ENCODE peak calls at places on chromosomes 7 and 10, in ten cellular contexts. One of them, this sample, is unnamed.

GRCh38 chr10:60974463-60975149 is 30.6 kb upstream of the RHOBTB1 start:
- DNase-seq in GM12865: no peak
- DNase-seq in WTC11: no peak
- DNase-seq in cardiac fibroblast: no peak
- DNase-seq in GM10248: no peak
- DNase-seq in left ventricle myocardium inferior: no peak
- DNase-seq in heart right ventricle: no peak
- DNase-seq in hepatocyte: no peak
- DNase-seq in mesothelial cell of epicardium: no peak
- DNase-seq in IMR-90: peak
- DNase-seq in this sample: no peak

GRCh38 chr7:134458341-134458805 is 527 bp downstream of the AKR1B1 start:
- DNase-seq in GM12865: peak
- DNase-seq in WTC11: peak
- DNase-seq in cardiac fibroblast: peak
- DNase-seq in GM10248: peak
- DNase-seq in left ventricle myocardium inferior: peak
- DNase-seq in heart right ventricle: peak
- DNase-seq in hepatocyte: peak
- DNase-seq in mesothelial cell of epicardium: peak
- DNase-seq in IMR-90: peak
- DNase-seq in this sample: peak

GRCh38 chr7:30789334-30789711 is 18.1 kb downstream of the MINDY4 start:
- DNase-seq in GM12865: no peak
- DNase-seq in WTC11: no peak
- DNase-seq in cardiac fibroblast: peak
- DNase-seq in GM10248: no peak
- DNase-seq in left ventricle myocardium inferior: no peak
- DNase-seq in heart right ventricle: no peak
- DNase-seq in hepatocyte: no peak
- DNase-seq in mesothelial cell of epicardium: no peak
- DNase-seq in IMR-90: peak
- DNase-seq in this sample: no peak

GRCh38 chr10:101920497-101920896 is 76.9 kb upstream of the KCNIP2 start:
- DNase-seq in GM12865: no peak
- DNase-seq in WTC11: no peak
- DNase-seq in cardiac fibroblast: no peak
- DNase-seq in GM10248: no peak
- DNase-seq in left ventricle myocardium inferior: no peak
- DNase-seq in heart right ventricle: no peak
- DNase-seq in hepatocyte: no peak
- DNase-seq in mesothelial cell of epicardium: no peak
- DNase-seq in IMR-90: no peak
- DNase-seq in this sample: no peak

GRCh38 chr7:105661625-105662024 is 80.3 kb upstream of the EFCAB10 start:
- DNase-seq in GM12865: no peak
- DNase-seq in WTC11: no peak
- DNase-seq in cardiac fibroblast: no peak
- DNase-seq in GM10248: no peak
- DNase-seq in left ventricle myocardium inferior: no peak
- DNase-seq in heart right ventricle: no peak
- DNase-seq in hepatocyte: no peak
- DNase-seq in mesothelial cell of epicardium: no peak
- DNase-seq in IMR-90: no peak
- DNase-seq in this sample: no peak

GRCh38 chr10:44935201-44935960 is 24.2 kb upstream of the RASSF4 start:
- DNase-seq in GM12865: no peak
- DNase-seq in WTC11: no peak
- DNase-seq in cardiac fibroblast: peak
- DNase-seq in GM10248: no peak
- DNase-seq in left ventricle myocardium inferior: peak
- DNase-seq in heart right ventricle: peak
- DNase-seq in hepatocyte: peak
- DNase-seq in mesothelial cell of epicardium: no peak
- DNase-seq in IMR-90: peak
- DNase-seq in this sample: no peak

GRCh38 chr7:91327341-91327740 is 63.1 kb downstream of the FZD1 start:
- DNase-seq in GM12865: no peak
- DNase-seq in WTC11: no peak
- DNase-seq in cardiac fibroblast: no peak
- DNase-seq in GM10248: no peak
- DNase-seq in left ventricle myocardium inferior: no peak
- DNase-seq in heart right ventricle: no peak
- DNase-seq in hepatocyte: no peak
- DNase-seq in mesothelial cell of epicardium: no peak
- DNase-seq in IMR-90: no peak
- DNase-seq in this sample: no peak

GRCh38 chr10:112677689-112678088 is 230.7 kb downstream of the VTI1A start:
- DNase-seq in GM12865: no peak
- DNase-seq in WTC11: no peak
- DNase-seq in cardiac fibroblast: peak
- DNase-seq in GM10248: no peak
- DNase-seq in left ventricle myocardium inferior: no peak
- DNase-seq in heart right ventricle: no peak
- DNase-seq in hepatocyte: no peak
- DNase-seq in mesothelial cell of epicardium: peak
- DNase-seq in IMR-90: no peak
- DNase-seq in this sample: no peak

GRCh38 chr10:71209324-71210030 is 2.9 kb upstream of the UNC5B start:
- DNase-seq in GM12865: no peak
- DNase-seq in WTC11: no peak
- DNase-seq in cardiac fibroblast: no peak
- DNase-seq in GM10248: no peak
- DNase-seq in left ventricle myocardium inferior: no peak
- DNase-seq in heart right ventricle: no peak
- DNase-seq in hepatocyte: no peak
- DNase-seq in mesothelial cell of epicardium: no peak
- DNase-seq in IMR-90: no peak
- DNase-seq in this sample: no peak

GRCh38 chr10:58894929-58895328 is 281.5 kb upstream of the PHYHIPL start:
- DNase-seq in GM12865: no peak
- DNase-seq in WTC11: no peak
- DNase-seq in cardiac fibroblast: peak
- DNase-seq in GM10248: no peak
- DNase-seq in left ventricle myocardium inferior: no peak
- DNase-seq in heart right ventricle: no peak
- DNase-seq in hepatocyte: no peak
- DNase-seq in mesothelial cell of epicardium: no peak
- DNase-seq in IMR-90: no peak
- DNase-seq in this sample: no peak

GRCh38 chr7:1566687-1567081 is 3.1 kb downstream of the PSMG3 start:
- DNase-seq in GM12865: no peak
- DNase-seq in WTC11: no peak
- DNase-seq in cardiac fibroblast: no peak
- DNase-seq in GM10248: no peak
- DNase-seq in left ventricle myocardium inferior: no peak
- DNase-seq in heart right ventricle: no peak
- DNase-seq in hepatocyte: peak
- DNase-seq in mesothelial cell of epicardium: no peak
- DNase-seq in IMR-90: no peak
- DNase-seq in this sample: no peak

GRCh38 chr7:11716185-11716584 is 115.8 kb downstream of the THSD7A start:
- DNase-seq in GM12865: no peak
- DNase-seq in WTC11: no peak
- DNase-seq in cardiac fibroblast: peak
- DNase-seq in GM10248: no peak
- DNase-seq in left ventricle myocardium inferior: peak
- DNase-seq in heart right ventricle: peak
- DNase-seq in hepatocyte: no peak
- DNase-seq in mesothelial cell of epicardium: no peak
- DNase-seq in IMR-90: no peak
- DNase-seq in this sample: no peak
- TF ChIP-seq CTCF in GM12865: no peak
- TF ChIP-seq CTCF in WTC11: no peak
- TF ChIP-seq CTCF in cardiac fibroblast: no peak
- TF ChIP-seq CTCF in GM10248: no peak
- TF ChIP-seq CTCF in left ventricle myocardium inferior: no peak
- TF ChIP-seq CTCF in heart right ventricle: no peak
- TF ChIP-seq CTCF in hepatocyte: no peak
- TF ChIP-seq CTCF in mesothelial cell of epicardium: no peak
- TF ChIP-seq CTCF in IMR-90: no peak
- TF ChIP-seq CTCF in this sample: no peak

GRCh38 chr10:69407621-69408301 is 9.0 kb downstream of the TACR2 start:
- DNase-seq in GM12865: peak
- DNase-seq in WTC11: no peak
- DNase-seq in cardiac fibroblast: no peak
- DNase-seq in GM10248: no peak
- DNase-seq in left ventricle myocardium inferior: no peak
- DNase-seq in heart right ventricle: no peak
- DNase-seq in hepatocyte: no peak
- DNase-seq in mesothelial cell of epicardium: no peak
- DNase-seq in IMR-90: no peak
- DNase-seq in this sample: no peak
- TF ChIP-seq CTCF in GM12865: peak
- TF ChIP-seq CTCF in WTC11: no peak
- TF ChIP-seq CTCF in cardiac fibroblast: peak
- TF ChIP-seq CTCF in GM10248: no peak
- TF ChIP-seq CTCF in left ventricle myocardium inferior: peak
- TF ChIP-seq CTCF in heart right ventricle: peak
- TF ChIP-seq CTCF in hepatocyte: peak
- TF ChIP-seq CTCF in mesothelial cell of epicardium: no peak
- TF ChIP-seq CTCF in IMR-90: peak
- TF ChIP-seq CTCF in this sample: peak

GRCh38 chr10:23514321-23514720 is 75.4 kb downstream of the OTUD1 start:
- DNase-seq in GM12865: no peak
- DNase-seq in WTC11: no peak
- DNase-seq in cardiac fibroblast: no peak
- DNase-seq in GM10248: no peak
- DNase-seq in left ventricle myocardium inferior: no peak
- DNase-seq in heart right ventricle: no peak
- DNase-seq in hepatocyte: no peak
- DNase-seq in mesothelial cell of epicardium: no peak
- DNase-seq in IMR-90: no peak
- DNase-seq in this sample: no peak

GRCh38 chr10:23517155-23517554 is 78.3 kb downstream of the OTUD1 start:
- DNase-seq in GM12865: no peak
- DNase-seq in WTC11: no peak
- DNase-seq in cardiac fibroblast: no peak
- DNase-seq in GM10248: no peak
- DNase-seq in left ventricle myocardium inferior: no peak
- DNase-seq in heart right ventricle: no peak
- DNase-seq in hepatocyte: no peak
- DNase-seq in mesothelial cell of epicardium: no peak
- DNase-seq in IMR-90: no peak
- DNase-seq in this sample: no peak

GRCh38 chr10:23521735-23522134 is 82.9 kb downstream of the OTUD1 start:
- DNase-seq in GM12865: no peak
- DNase-seq in WTC11: no peak
- DNase-seq in cardiac fibroblast: no peak
- DNase-seq in GM10248: no peak
- DNase-seq in left ventricle myocardium inferior: no peak
- DNase-seq in heart right ventricle: no peak
- DNase-seq in hepatocyte: no peak
- DNase-seq in mesothelial cell of epicardium: no peak
- DNase-seq in IMR-90: no peak
- DNase-seq in this sample: no peak

GRCh38 chr10:23512355-23513058 is 73.6 kb downstream of the OTUD1 start:
- DNase-seq in GM12865: no peak
- DNase-seq in WTC11: no peak
- DNase-seq in cardiac fibroblast: peak
- DNase-seq in GM10248: no peak
- DNase-seq in left ventricle myocardium inferior: no peak
- DNase-seq in heart right ventricle: no peak
- DNase-seq in hepatocyte: peak
- DNase-seq in mesothelial cell of epicardium: no peak
- DNase-seq in IMR-90: peak
- DNase-seq in this sample: no peak

GRCh38 chr10:23516530-23516929 is 77.7 kb downstream of the OTUD1 start:
- DNase-seq in GM12865: no peak
- DNase-seq in WTC11: no peak
- DNase-seq in cardiac fibroblast: peak
- DNase-seq in GM10248: no peak
- DNase-seq in left ventricle myocardium inferior: no peak
- DNase-seq in heart right ventricle: no peak
- DNase-seq in hepatocyte: peak
- DNase-seq in mesothelial cell of epicardium: no peak
- DNase-seq in IMR-90: peak
- DNase-seq in this sample: no peak
- TF ChIP-seq CTCF in GM12865: peak
- TF ChIP-seq CTCF in WTC11: no peak
- TF ChIP-seq CTCF in cardiac fibroblast: peak
- TF ChIP-seq CTCF in GM10248: peak
- TF ChIP-seq CTCF in left ventricle myocardium inferior: peak
- TF ChIP-seq CTCF in heart right ventricle: peak
- TF ChIP-seq CTCF in hepatocyte: peak
- TF ChIP-seq CTCF in mesothelial cell of epicardium: no peak
- TF ChIP-seq CTCF in IMR-90: peak
- TF ChIP-seq CTCF in this sample: peak

GRCh38 chr10:130045801-130046321 is 64.8 kb downstream of the C10orf143 start:
- DNase-seq in GM12865: no peak
- DNase-seq in WTC11: no peak
- DNase-seq in cardiac fibroblast: no peak
- DNase-seq in GM10248: no peak
- DNase-seq in left ventricle myocardium inferior: no peak
- DNase-seq in heart right ventricle: no peak
- DNase-seq in hepatocyte: no peak
- DNase-seq in mesothelial cell of epicardium: peak
- DNase-seq in IMR-90: no peak
- DNase-seq in this sample: no peak

GRCh38 chr10:130044067-130045061 is 66.3 kb downstream of the C10orf143 start:
- DNase-seq in GM12865: no peak
- DNase-seq in WTC11: no peak
- DNase-seq in cardiac fibroblast: no peak
- DNase-seq in GM10248: no peak
- DNase-seq in left ventricle myocardium inferior: no peak
- DNase-seq in heart right ventricle: no peak
- DNase-seq in hepatocyte: no peak
- DNase-seq in mesothelial cell of epicardium: peak
- DNase-seq in IMR-90: no peak
- DNase-seq in this sample: no peak

GRCh38 chr10:130043491-130043890 is 67.1 kb downstream of the C10orf143 start:
- DNase-seq in GM12865: no peak
- DNase-seq in WTC11: no peak
- DNase-seq in cardiac fibroblast: no peak
- DNase-seq in GM10248: no peak
- DNase-seq in left ventricle myocardium inferior: no peak
- DNase-seq in heart right ventricle: no peak
- DNase-seq in hepatocyte: no peak
- DNase-seq in mesothelial cell of epicardium: peak
- DNase-seq in IMR-90: no peak
- DNase-seq in this sample: no peak

GRCh38 chr10:130046591-130046990 is 64.0 kb downstream of the C10orf143 start:
- DNase-seq in GM12865: no peak
- DNase-seq in WTC11: no peak
- DNase-seq in cardiac fibroblast: no peak
- DNase-seq in GM10248: no peak
- DNase-seq in left ventricle myocardium inferior: no peak
- DNase-seq in heart right ventricle: no peak
- DNase-seq in hepatocyte: no peak
- DNase-seq in mesothelial cell of epicardium: peak
- DNase-seq in IMR-90: no peak
- DNase-seq in this sample: no peak

DNA sequence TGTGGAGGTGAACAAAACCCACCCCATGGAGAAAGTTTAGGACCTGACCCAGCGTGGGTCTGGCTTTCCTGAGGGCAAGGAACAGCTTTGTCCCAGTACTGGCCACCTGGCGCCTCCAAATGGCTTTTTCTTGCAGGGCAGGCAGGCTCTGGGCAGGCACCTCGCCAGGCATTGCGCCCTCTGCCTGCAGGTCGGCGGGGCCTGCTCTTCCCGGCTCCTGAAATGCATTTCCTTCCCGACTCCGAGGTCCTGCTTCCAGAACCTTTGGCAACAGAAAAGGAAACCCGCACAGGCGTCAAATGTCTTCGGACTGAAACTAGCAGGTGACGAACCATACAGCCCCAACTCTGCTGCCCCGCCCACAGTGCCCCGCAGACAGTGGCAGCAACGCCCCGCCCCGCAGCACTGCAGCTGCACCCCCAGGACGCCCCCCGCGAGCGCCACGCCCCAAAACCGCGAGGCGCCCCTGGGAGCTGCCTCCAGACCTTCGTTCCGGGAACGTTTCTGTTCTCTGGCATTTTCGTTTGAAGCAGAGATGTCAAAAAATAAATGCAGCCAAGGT is 65.5 kb downstream of the C10orf143 start:
- DNase-seq in GM12865: no peak
- DNase-seq in WTC11: peak
- DNase-seq in cardiac fibroblast: peak
- DNase-seq in GM10248: no peak
- DNase-seq in left ventricle myocardium inferior: no peak
- DNase-seq in heart right ventricle: no peak
- DNase-seq in hepatocyte: no peak
- DNase-seq in mesothelial cell of epicardium: peak
- DNase-seq in IMR-90: no peak
- DNase-seq in this sample: no peak
- TF ChIP-seq CTCF in GM12865: no peak
- TF ChIP-seq CTCF in WTC11: peak
- TF ChIP-seq CTCF in cardiac fibroblast: no peak
- TF ChIP-seq CTCF in GM10248: no peak
- TF ChIP-seq CTCF in left ventricle myocardium inferior: peak
- TF ChIP-seq CTCF in heart right ventricle: no peak
- TF ChIP-seq CTCF in hepatocyte: no peak
- TF ChIP-seq CTCF in mesothelial cell of epicardium: no peak
- TF ChIP-seq CTCF in IMR-90: peak
- TF ChIP-seq CTCF in this sample: peak

This sample was measured in progenitor cell of endocrine pancreas.